ENCODE peak calls at places on chromosome 7, in six cellular contexts. W, S, P, V, R and D are unnamed samples.

GRCh38 chr7:3867847-3868246 is 566.8 kb downstream of the SDK1 start:
- DNase-seq in R (peak), V (peak), P (no peak), W (no peak), S (no peak), D (no peak)

GRCh38 chr7:55158541-55158940 is 139.7 kb downstream of the EGFR start:
- DNase-seq in P (no peak), R (no peak), W (no peak), S (no peak), V (peak), D (no peak)

GRCh38 chr7:31027161-31027965 is 24.7 kb upstream of the ADCYAP1R1 start:
- DNase-seq in S (peak), W (no peak), P (peak), R (peak), V (no peak), D (peak)

GRCh38 chr7:28808786-28809533 is 149.2 kb downstream of the TRIL start:
- DNase-seq in V (peak), R (peak), P (peak), S (no peak), W (no peak), D (peak)

GRCh38 chr7:29309041-29309860 is 114.7 kb downstream of the CHN2 start:
- DNase-seq in S (no peak), W (no peak), R (no peak), P (no peak), V (no peak), D (peak)

GRCh38 chr7:10022957-10023356 is 950.7 kb upstream of the PHF14 start:
- DNase-seq in S (peak), R (peak), P (peak), W (no peak), V (no peak), D (peak)

GRCh38 chr7:5594616-5595544 is 171.2 kb upstream of the TNRC18 start:
- DNase-seq in V (peak), P (peak), W (no peak), S (peak), R (peak), D (peak)

GRCh38 chr7:116315293-116315692 is 105.0 kb downstream of the TES start:
- DNase-seq in P (no peak), W (no peak), V (peak), R (peak), S (no peak), D (peak)

GRCh38 chr7:156017431-156017830 is 205.2 kb upstream of the SHH start:
- DNase-seq in V (no peak), W (no peak), P (no peak), S (no peak), R (no peak), D (no peak)

GRCh38 chr7:4302203-4302905 is 379.7 kb upstream of the FOXK1 start:
- DNase-seq in P (no peak), V (no peak), W (no peak), R (no peak), S (no peak), D (no peak)

GRCh38 chr7:114026486-114027089 is 107.8 kb upstream of the PPP1R3A start:
- DNase-seq in S (peak), V (peak), R (peak), W (no peak), P (no peak), D (peak)

GRCh38 chr7:105934577-105935185 is 28.4 kb upstream of the CDHR3 start:
- DNase-seq in W (peak), V (peak), P (peak), S (peak), R (peak), D (peak)

GRCh38 chr7:138900040-138900828 is 81.0 kb downstream of the KIAA1549 start:
- DNase-seq in W (no peak), R (no peak), P (no peak), V (peak), S (no peak), D (no peak)

GRCh38 chr7:945556-946255 is 8.8 kb downstream of the ADAP1 start:
- DNase-seq in R (no peak), P (peak), V (no peak), S (no peak), W (peak), D (peak)

GRCh38 chr7:5692845-5693278 is 88.6 kb downstream of the RNF216 start:
- DNase-seq in W (no peak), S (no peak), V (peak), P (no peak), R (peak), D (no peak)

GRCh38 chr7:106111671-106112117 is 418 bp downstream of the SYPL1 start:
- DNase-seq in S (no peak), P (no peak), R (peak), V (no peak), W (no peak), D (peak)

GRCh38 chr7:74656421-74656910 is 1.1 kb upstream of the GTF2I start:
- DNase-seq in V (no peak), R (peak), W (no peak), S (no peak), P (peak), D (no peak)

GRCh38 chr7:105037319-105037718 is 23.3 kb downstream of the KMT2E start:
- DNase-seq in R (no peak), S (no peak), V (no peak), W (no peak), P (no peak), D (no peak)

GRCh38 chr7:22576941-22577927 is 77.2 kb upstream of the STEAP1B start:
- DNase-seq in W (no peak), P (no peak), S (no peak), R (peak), V (peak), D (no peak)

GRCh38 chr7:2809903-2810628 is 34.0 kb downstream of the GNA12 start:
- DNase-seq in P (no peak), S (no peak), W (no peak), V (peak), R (no peak), D (no peak)

GRCh38 chr7:6167004-6167551 is 105.3 kb downstream of the CYTH3 start:
- DNase-seq in V (no peak), S (no peak), R (no peak), P (no peak), W (no peak), D (no peak)

GRCh38 chr7:139121-139520 is 53.2 kb upstream of the FAM20C start:
- DNase-seq in W (no peak), S (no peak), P (no peak), R (no peak), V (no peak), D (no peak)

GRCh38 chr7:92586403-92586802 is 3.8 kb downstream of the FAM133B start:
- DNase-seq in V (peak), W (no peak), P (no peak), S (no peak), R (peak), D (no peak)

GRCh38 chr7:41608447-41608846 is 94.4 kb downstream of the INHBA start:
- DNase-seq in R (no peak), P (no peak), S (no peak), W (no peak), V (no peak), D (no peak)

GRCh38 chr7:121342631-121343030 is 13.8 kb downstream of the WNT16 start:
- DNase-seq in P (no peak), R (no peak), V (no peak), W (no peak), S (no peak), D (no peak)

GRCh38 chr7:79876769-79877362 is 257.8 kb upstream of the GNAI1 start:
- DNase-seq in S (no peak), V (peak), R (peak), P (no peak), W (no peak), D (no peak)

GRCh38 chr7:105388373-105389089 is at the start of gene SRPK2:
- DNase-seq in S (peak), P (peak), R (peak), V (peak), W (no peak), D (peak)

GRCh38 chr7:131934452-131934851 is 378.0 kb upstream of the PODXL start:
- DNase-seq in P (no peak), W (no peak), R (no peak), V (no peak), S (no peak), D (no peak)

GRCh38 chr7:123522061-123522460 is 12.3 kb downstream of the IQUB start:
- DNase-seq in W (no peak), R (peak), P (no peak), V (no peak), S (no peak), D (no peak)

GRCh38 chr7:55020481-55020871 is 1.7 kb downstream of the EGFR start:
- DNase-seq in V (peak), P (no peak), R (peak), W (no peak), S (no peak), D (no peak)

GRCh38 chr7:127979728-127980126 is 51.5 kb downstream of the LRRC4 start:
- DNase-seq in V (peak), P (no peak), R (peak), W (no peak), S (no peak), D (no peak)

GRCh38 chr7:75532639-75533038 is 40.5 kb downstream of the SPDYE5 start:
- DNase-seq in R (no peak), S (no peak), V (no peak), P (no peak), W (no peak), D (no peak)

GRCh38 chr7:87129836-87130235 is 22.4 kb upstream of the DMTF1 start:
- DNase-seq in P (no peak), V (no peak), W (no peak), S (no peak), R (no peak), D (peak)

GRCh38 chr7:51346136-51346535 is 29.5 kb upstream of the COBL start:
- DNase-seq in S (no peak), R (no peak), W (no peak), V (no peak), P (peak), D (no peak)

GRCh38 chr7:129218514-129219036 is 6.3 kb upstream of the AHCYL2 start:
- DNase-seq in V (peak), S (peak), P (peak), R (peak), W (peak), D (peak)

DNA sequence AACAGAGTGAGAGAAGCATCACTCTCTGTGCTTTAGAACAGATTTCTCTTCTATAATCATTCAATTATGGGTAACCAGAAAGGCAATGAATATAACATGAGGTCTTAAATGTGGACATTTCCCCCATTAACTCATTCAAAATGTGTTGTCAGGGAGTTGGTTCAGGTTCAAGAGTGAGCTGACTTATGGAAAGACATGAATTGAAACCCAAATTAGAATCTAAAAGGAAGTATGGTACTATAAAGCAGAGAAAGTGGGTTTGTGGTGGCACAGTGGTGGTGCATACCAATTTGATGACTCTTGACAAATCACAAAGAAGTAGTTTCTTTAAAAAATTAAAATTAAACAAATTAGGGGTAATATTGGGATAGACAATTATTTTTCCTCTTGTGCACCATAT is 114.6 kb upstream of the MEOX2 start:
- DNase-seq in W (no peak), P (no peak), V (no peak), S (no peak), R (no peak), D (no peak)
- H2BK15ac ChIP-seq in W (no peak), P (no peak), V (no peak), S (no peak), R (no peak), D (no peak)

GRCh38 chr7:42694894-42695553 is 216.8 kb downstream of the C7orf25 start:
- DNase-seq in S (no peak), R (no peak), V (no peak), W (no peak), P (no peak), D (no peak)

GRCh38 chr7:42692609-42693008 is 219.3 kb downstream of the C7orf25 start:
- DNase-seq in P (no peak), S (no peak), W (no peak), R (peak), V (no peak), D (no peak)

GRCh38 chr7:42689626-42690025 is 222.2 kb downstream of the C7orf25 start:
- DNase-seq in R (no peak), S (no peak), W (no peak), P (no peak), V (no peak), D (no peak)

GRCh38 chr7:42693722-42694121 is 218.1 kb downstream of the C7orf25 start:
- DNase-seq in P (no peak), V (no peak), W (no peak), R (no peak), S (no peak), D (no peak)

DNA sequence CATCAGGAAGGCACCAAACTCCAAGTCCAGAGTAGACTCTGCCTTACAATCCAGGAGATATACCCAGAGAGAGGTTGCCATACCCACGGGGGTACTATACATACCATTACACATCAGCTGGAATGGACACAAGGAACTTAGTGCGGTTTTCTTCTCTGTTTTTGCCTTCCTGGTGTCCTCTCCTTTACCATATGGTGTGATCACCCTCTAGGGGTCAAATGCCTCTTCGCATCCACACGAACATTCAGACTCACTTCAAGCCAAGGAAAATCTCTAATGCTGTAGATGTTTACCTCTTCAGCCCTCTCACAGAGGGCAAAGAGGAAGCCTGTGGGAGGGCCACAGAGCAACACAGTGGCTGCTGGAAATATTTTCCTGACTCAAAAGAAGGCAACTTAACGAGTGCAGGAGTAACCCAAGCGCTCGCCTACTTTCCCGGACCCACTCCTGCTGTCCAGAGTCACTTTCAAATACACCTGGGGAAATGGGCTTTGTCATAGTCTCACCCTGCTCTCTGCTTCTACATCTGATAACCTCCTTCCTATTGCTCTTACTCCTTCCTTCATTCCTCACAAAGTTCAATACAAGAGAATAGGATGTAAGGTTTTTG is 220.7 kb downstream of the C7orf25 start:
- DNase-seq in R (peak), S (peak), V (peak), P (peak), W (no peak), D (peak)
- H2BK15ac ChIP-seq in R (no peak), S (no peak), V (no peak), P (no peak), W (peak), D (no peak)

DNA sequence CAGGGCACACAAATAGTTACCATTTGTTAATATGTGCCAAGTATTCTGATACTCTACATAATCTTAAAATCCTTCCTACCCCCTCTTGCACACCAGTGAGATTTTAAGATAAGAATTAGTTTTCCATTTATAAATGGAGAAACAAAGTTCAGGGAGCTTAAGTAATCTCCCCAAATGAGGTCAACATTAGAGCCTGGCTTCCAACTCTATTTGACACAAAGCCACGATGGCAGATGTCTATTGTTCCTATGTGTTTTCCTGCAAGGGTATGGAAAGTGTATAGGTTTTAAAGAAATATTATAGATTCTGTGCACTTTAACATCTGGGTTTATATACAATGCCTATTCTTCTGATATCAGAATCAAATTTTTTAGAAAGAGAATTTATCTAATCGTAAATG is 143.9 kb upstream of the SEMA3C start:
- DNase-seq in R (no peak), P (no peak), V (no peak), W (no peak), S (no peak), D (no peak)
- H2BK15ac ChIP-seq in R (no peak), P (no peak), V (no peak), W (no peak), S (no peak), D (no peak)

DNA sequence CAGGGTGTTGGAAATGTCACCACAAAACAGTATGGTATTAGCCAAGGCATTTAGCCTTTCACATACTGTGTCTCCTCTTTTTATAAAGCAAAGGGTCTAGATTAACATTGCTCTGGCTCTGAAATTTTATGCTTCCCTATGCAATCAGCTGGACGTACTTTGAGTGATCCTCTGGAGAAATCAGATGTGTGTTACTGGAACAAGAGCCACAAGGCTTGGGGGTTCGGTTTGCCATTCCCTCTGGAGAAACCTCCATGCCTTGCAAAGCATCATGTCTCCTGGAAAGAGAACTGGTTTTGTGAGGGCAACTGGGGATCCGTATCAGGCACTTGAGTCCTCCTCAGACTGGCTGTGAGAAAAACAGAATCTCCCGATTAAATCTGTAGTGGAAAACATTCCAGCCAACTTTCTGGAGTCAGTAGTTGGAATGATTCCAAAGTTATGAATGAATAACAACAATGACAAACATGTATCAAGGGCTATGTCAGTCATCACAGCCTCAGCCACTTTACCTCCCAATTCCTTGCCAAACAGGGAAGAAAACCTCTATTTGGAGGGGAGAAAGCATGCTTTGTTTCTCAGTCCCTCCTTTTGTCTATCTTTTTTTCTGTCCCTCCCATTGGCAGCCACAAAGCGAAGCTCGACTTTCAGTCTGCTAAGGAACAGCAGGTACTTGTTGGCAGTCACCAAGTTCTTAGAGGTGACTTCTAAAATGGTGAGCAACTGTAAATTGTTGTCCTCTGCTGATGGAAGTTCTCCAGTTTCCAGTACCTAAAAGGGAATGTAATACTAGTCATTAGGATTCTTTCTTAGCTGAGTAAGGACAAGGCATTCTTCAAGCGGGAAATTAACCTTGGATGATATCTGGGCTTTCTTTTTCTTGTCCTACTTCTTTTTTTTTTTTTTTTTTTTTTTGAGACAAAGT is 864.8 kb upstream of the AUTS2 start:
- DNase-seq in V (peak), W (no peak), P (no peak), R (no peak), S (no peak), D (no peak)
- H2BK15ac ChIP-seq in V (no peak), W (no peak), P (no peak), R (no peak), S (no peak), D (no peak)

GRCh38 chr7:26486153-26486552 is 194.5 kb downstream of the SNX10 start:
- DNase-seq in P (no peak), R (no peak), V (no peak), S (no peak), W (no peak), D (no peak)

GRCh38 chr7:26489404-26489803 is 197.7 kb downstream of the SNX10 start:
- DNase-seq in R (no peak), V (no peak), S (no peak), P (no peak), W (no peak), D (no peak)

GRCh38 chr7:26483843-26484242 is 192.2 kb downstream of the SNX10 start:
- DNase-seq in W (no peak), V (no peak), R (no peak), P (no peak), S (no peak), D (no peak)

GRCh38 chr7:26487780-26488535 is 196.3 kb downstream of the SNX10 start:
- DNase-seq in V (no peak), R (no peak), S (no peak), P (no peak), W (no peak), D (no peak)

DNA sequence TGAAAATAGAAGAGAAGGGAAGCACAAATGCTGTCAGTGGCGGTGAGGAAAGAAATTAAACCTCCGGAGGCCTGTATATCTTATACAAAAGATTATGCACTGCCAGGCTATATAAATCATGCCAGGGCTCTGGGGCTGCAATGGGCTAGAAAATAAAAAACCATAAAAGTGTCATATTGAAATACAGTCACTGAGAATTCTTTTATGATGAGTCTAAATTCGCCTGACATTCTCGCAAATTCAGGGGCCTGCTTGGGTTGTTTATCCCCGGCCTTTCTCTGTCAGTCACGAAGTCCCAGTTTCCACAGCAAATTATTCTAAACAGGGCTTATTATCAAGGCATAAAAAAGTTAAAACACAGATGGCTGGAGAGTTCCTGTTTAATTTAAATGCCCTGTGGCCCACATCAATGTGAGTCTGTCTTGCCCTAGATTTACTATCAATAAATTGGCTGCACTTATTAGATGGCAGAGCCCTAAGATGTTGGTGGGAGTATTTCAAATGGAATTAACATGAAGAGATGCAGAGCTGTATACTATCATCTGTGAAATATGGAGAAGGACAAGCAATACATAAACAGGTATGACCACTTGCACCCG is 193.9 kb downstream of the SNX10 start:
- DNase-seq in S (no peak), R (peak), P (no peak), W (no peak), V (no peak), D (no peak)
- H2BK15ac ChIP-seq in S (no peak), R (no peak), P (no peak), W (no peak), V (no peak), D (no peak)

DNA sequence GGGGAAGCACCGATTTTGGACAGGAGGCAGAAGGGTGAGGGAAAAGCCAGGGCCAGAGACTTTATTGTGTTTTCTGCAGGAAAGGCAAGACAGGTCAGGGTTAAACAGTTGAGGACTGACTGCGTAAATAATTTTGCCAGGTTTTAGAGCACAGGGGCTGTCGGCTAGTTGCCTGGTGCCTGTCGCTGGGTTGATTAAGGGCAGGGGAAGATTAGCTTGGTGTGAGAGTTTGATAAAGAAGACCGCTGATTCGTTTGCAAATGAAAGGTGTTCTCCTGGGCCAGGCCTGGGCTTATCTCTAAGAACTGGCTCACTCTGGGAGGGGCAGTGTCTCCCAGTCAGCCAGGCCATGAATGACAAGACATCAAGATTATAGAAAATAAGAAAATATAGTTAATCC is 75.6 kb downstream of the SLC37A3 start:
- DNase-seq in P (peak), R (no peak), S (no peak), W (no peak), V (no peak), D (peak)
- H2BK15ac ChIP-seq in P (no peak), R (no peak), S (no peak), W (no peak), V (no peak), D (no peak)